ENCODE peak calls at places on chromosome 16, in nine cellular contexts. L is A549, P is AG09309, I is thoracic aorta, M is A673, Q is lower leg skin, A is AG04449, F is fibroblast of mammary gland, B is transverse colon. O is an unnamed sample.

GRCh38 chr16:83653785-83654184 is 154.0 kb upstream of the HSBP1 start:
- DNase-seq in L (no peak), P (no peak), I (no peak), M (no peak), Q (no peak), A (peak), F (peak), B (no peak), O (no peak)

GRCh38 chr16:2836646-2837508 is 6.8 kb downstream of the ZG16B start:
- DNase-seq in L (no peak), P (no peak), I (no peak), M (no peak), Q (no peak), A (no peak), F (no peak), B (no peak), O (no peak)

GRCh38 chr16:19417640-19418039 is at the start of gene TMC5:
- DNase-seq in L (no peak), P (no peak), I (no peak), M (no peak), Q (no peak), A (no peak), F (no peak), B (peak), O (no peak)

GRCh38 chr16:50863673-50864144 is 121.8 kb downstream of the CYLD start:
- DNase-seq in L (no peak), P (no peak), I (no peak), M (no peak), Q (peak), A (no peak), F (no peak), B (no peak), O (no peak)

GRCh38 chr16:31713945-31714898 is 159.4 kb upstream of the ZNF267 start:
- DNase-seq in L (no peak), P (no peak), I (no peak), M (peak), Q (peak), A (no peak), F (no peak), B (no peak), O (peak)

GRCh38 chr16:76970087-76970744 is 220.8 kb upstream of the MON1B start:
- DNase-seq in L (peak), P (no peak), I (no peak), M (no peak), Q (no peak), A (no peak), F (peak), B (no peak), O (no peak)

GRCh38 chr16:31329671-31330552 is 25.1 kb upstream of the ITGAX start:
- DNase-seq in L (no peak), P (no peak), I (no peak), M (no peak), Q (no peak), A (no peak), F (no peak), B (no peak), O (no peak)

GRCh38 chr16:72203401-72203800 is 31.4 kb upstream of the PMFBP1 start:
- DNase-seq in L (no peak), P (peak), I (no peak), M (peak), Q (peak), A (no peak), F (peak), B (peak), O (peak)

GRCh38 chr16:66911112-66911511 is 7.6 kb downstream of the CDH16 start:
- DNase-seq in L (no peak), P (no peak), I (no peak), M (no peak), Q (no peak), A (no peak), F (no peak), B (no peak), O (peak)

GRCh38 chr16:82681592-82681991 is 54.8 kb downstream of the CDH13 start:
- DNase-seq in L (no peak), P (no peak), I (no peak), M (no peak), Q (no peak), A (no peak), F (no peak), B (no peak), O (no peak)

GRCh38 chr16:19330801-19331484 is 45.4 kb downstream of the CLEC19A start:
- DNase-seq in L (peak), P (no peak), I (no peak), M (no peak), Q (peak), A (no peak), F (peak), B (no peak), O (peak)

GRCh38 chr16:48500981-48501380 is 109.0 kb downstream of the N4BP1 start:
- DNase-seq in L (no peak), P (no peak), I (no peak), M (no peak), Q (peak), A (no peak), F (no peak), B (no peak), O (no peak)

DNA sequence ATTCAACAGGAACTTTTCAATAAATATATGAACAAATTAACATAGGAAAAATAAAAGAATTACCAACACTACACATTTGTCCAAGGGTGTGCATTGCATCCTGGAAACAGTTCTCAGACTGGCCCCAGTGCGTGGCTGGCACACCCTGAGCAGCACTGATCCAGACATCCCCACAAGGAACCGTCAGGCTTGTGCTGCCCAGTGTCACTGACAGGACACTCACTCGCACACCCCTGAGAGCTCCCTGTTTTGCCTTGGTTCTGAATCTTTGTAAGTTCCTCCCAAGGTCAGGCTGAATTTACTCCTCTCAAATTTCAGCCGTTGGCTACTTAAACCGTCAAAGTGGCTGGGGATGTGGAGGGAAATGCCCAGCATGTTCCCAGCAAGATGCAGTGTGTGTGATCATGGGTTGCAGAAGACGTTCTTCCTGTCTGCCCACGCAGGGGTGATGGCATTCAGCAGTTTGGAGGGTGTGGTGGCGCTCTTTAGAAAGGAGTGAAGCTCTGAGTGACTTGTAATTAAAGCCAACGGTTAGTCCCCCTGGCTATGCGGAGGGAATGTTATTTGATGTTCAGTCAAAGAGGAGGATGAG is 1.7 kb downstream of the MT2A start:
- DNase-seq in L (peak), P (peak), I (no peak), M (peak), Q (no peak), A (peak), F (peak), B (peak), O (peak)
- H3K4me3 ChIP-seq in L (peak), P (peak), I (peak), M (peak), Q (no peak), A (peak), F (peak), B (peak), O (peak)

DNA sequence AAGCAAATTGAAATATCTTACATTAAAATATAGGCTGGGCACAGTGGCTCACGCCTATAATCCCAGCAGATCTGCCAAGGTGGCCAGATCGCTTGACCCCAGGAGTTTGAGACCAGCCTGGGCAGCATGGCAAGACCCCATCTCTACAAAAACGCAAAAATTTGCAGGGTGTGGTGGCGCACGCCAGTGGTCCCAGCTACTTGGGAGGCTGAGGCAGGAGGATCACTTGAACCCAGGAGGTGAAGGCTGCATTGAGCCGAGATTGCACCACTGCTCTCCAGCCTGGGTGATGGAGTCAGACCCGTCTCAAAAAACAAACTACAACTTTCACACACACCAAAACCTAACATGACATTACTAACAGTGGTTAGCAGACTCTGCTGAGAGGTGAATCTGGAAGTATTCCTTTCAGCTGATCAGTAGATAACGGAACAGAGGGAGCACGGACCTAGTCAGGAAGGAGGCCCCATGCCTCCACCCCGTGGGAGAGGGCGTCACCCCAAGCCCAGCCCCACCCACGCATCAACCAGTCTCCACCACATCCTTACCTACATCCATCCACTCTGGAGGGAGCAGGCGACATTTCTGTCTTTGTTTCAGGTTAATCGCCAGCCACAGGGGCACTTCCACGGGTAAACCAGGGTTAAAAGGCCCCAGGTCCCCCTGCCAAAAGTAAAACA is 1.7 kb downstream of the GINS2 start:
- DNase-seq in L (no peak), P (no peak), I (no peak), M (no peak), Q (no peak), A (no peak), F (no peak), B (peak), O (peak)
- H3K4me3 ChIP-seq in L (no peak), P (no peak), I (no peak), M (peak), Q (no peak), A (no peak), F (no peak), B (no peak), O (peak)

DNA sequence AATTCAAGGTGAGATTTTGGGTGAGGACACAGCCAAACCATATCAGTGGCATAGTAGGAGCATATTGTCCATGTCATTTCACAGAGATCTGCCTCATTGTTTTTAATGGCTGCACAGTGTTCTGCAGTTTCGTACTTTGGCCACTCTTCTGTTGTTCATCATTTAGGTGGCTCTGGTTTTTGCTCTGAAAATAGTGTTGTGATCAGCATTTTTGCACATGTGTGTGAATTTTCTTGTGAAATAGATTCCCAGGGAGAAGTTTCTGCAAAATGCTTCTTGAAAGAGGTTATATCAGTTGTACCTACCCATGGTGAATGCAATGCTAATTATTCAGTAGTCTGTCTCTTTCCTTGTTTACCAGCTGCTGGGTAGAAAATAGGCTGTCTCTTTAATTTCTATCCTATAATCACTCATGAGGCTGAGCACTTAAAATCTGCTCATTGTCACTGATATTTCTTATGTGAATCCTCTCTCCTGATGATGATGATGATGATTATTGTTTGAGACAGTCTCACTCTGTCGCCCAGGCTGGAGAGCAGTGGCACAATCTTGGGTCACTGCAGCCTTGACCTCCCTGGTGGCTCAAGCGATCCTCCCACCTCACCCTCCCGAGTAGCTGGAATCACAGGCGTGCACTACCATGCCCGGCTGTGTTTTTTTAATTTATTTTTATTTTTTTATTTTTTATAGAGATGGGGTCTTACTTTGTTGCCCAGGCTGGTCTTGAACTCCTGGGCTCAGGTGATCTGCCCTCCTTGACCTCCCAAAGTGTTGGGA is 10.5 kb downstream of the LCMT1 start:
- DNase-seq in L (no peak), P (no peak), I (no peak), M (no peak), Q (no peak), A (no peak), F (no peak), B (no peak), O (no peak)
- H3K4me3 ChIP-seq in L (no peak), P (no peak), I (no peak), M (no peak), Q (no peak), A (no peak), F (no peak), B (no peak), O (no peak)

GRCh38 chr16:84726670-84727467 is 27.1 kb downstream of the USP10 start:
- DNase-seq in L (no peak), P (no peak), I (no peak), M (no peak), Q (no peak), A (no peak), F (no peak), B (peak), O (peak)

GRCh38 chr16:84728853-84729424 is 29.1 kb downstream of the USP10 start:
- DNase-seq in L (no peak), P (no peak), I (no peak), M (no peak), Q (no peak), A (no peak), F (no peak), B (no peak), O (no peak)

GRCh38 chr16:84732674-84733352 is 33.0 kb downstream of the USP10 start:
- DNase-seq in L (peak), P (no peak), I (no peak), M (no peak), Q (no peak), A (no peak), F (no peak), B (no peak), O (peak)

GRCh38 chr16:84729716-84730320 is 30.0 kb downstream of the USP10 start:
- DNase-seq in L (peak), P (no peak), I (no peak), M (no peak), Q (no peak), A (no peak), F (no peak), B (no peak), O (no peak)

GRCh38 chr16:84730406-84731106 is 30.8 kb downstream of the USP10 start:
- DNase-seq in L (peak), P (peak), I (no peak), M (peak), Q (no peak), A (peak), F (peak), B (peak), O (peak)
- H3K4me3 ChIP-seq in L (peak), P (no peak), I (peak), M (peak), Q (no peak), A (peak), F (peak), B (no peak), O (peak)

GRCh38 chr16:87854053-87854906 is 15.0 kb downstream of the SLC7A5 start:
- DNase-seq in L (peak), P (no peak), I (no peak), M (no peak), Q (no peak), A (no peak), F (no peak), B (peak), O (no peak)

GRCh38 chr16:87856796-87857228 is 12.5 kb downstream of the SLC7A5 start:
- DNase-seq in L (peak), P (no peak), I (no peak), M (no peak), Q (no peak), A (no peak), F (no peak), B (no peak), O (peak)

GRCh38 chr16:87855852-87856715 is 13.2 kb downstream of the SLC7A5 start:
- DNase-seq in L (peak), P (no peak), I (no peak), M (no peak), Q (peak), A (no peak), F (peak), B (peak), O (peak)

GRCh38 chr16:87853411-87854052 is 15.8 kb downstream of the SLC7A5 start:
- DNase-seq in L (peak), P (peak), I (peak), M (peak), Q (peak), A (peak), F (peak), B (peak), O (peak)

GRCh38 chr16:87854907-87855683 is 14.2 kb downstream of the SLC7A5 start:
- DNase-seq in L (peak), P (no peak), I (no peak), M (no peak), Q (no peak), A (no peak), F (no peak), B (no peak), O (no peak)
- H3K4me3 ChIP-seq in L (peak), P (no peak), I (no peak), M (no peak), Q (no peak), A (no peak), F (no peak), B (no peak), O (no peak)

GRCh38 chr16:1381655-1382406 is 30.1 kb downstream of the GNPTG start:
- DNase-seq in L (no peak), P (no peak), I (no peak), M (no peak), Q (no peak), A (no peak), F (no peak), B (no peak), O (no peak)

GRCh38 chr16:1379054-1379862 is 27.5 kb downstream of the GNPTG start:
- DNase-seq in L (peak), P (peak), I (peak), M (peak), Q (peak), A (peak), F (peak), B (peak), O (peak)

GRCh38 chr16:1379863-1380174 is 28.1 kb downstream of the GNPTG start:
- DNase-seq in L (no peak), P (no peak), I (no peak), M (no peak), Q (no peak), A (no peak), F (no peak), B (no peak), O (no peak)

GRCh38 chr16:1378804-1379053 is 27.0 kb downstream of the GNPTG start:
- DNase-seq in L (no peak), P (no peak), I (no peak), M (no peak), Q (no peak), A (no peak), F (no peak), B (no peak), O (no peak)

DNA sequence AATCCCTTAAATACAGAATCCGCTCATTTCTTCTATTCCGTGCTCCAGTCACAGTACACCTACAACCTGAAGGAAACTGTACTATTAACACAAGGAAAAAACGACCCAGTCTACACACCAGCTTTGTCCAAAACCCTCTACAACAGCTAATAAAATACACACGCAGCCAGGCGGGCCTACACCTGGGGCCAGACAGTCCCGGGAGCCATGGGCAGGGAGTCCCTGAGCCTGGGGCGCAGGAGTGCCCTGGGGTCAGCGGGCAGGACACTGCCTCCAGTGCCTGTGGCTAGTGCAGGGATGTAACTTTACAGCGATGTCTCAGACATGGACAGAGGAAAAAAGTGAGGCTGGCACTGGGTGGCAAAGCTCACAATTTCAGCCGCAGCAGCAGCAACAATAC is 28.5 kb downstream of the GNPTG start:
- DNase-seq in L (no peak), P (no peak), I (no peak), M (no peak), Q (no peak), A (no peak), F (no peak), B (no peak), O (no peak)
- H3K4me3 ChIP-seq in L (peak), P (no peak), I (no peak), M (peak), Q (no peak), A (no peak), F (no peak), B (peak), O (no peak)

DNA sequence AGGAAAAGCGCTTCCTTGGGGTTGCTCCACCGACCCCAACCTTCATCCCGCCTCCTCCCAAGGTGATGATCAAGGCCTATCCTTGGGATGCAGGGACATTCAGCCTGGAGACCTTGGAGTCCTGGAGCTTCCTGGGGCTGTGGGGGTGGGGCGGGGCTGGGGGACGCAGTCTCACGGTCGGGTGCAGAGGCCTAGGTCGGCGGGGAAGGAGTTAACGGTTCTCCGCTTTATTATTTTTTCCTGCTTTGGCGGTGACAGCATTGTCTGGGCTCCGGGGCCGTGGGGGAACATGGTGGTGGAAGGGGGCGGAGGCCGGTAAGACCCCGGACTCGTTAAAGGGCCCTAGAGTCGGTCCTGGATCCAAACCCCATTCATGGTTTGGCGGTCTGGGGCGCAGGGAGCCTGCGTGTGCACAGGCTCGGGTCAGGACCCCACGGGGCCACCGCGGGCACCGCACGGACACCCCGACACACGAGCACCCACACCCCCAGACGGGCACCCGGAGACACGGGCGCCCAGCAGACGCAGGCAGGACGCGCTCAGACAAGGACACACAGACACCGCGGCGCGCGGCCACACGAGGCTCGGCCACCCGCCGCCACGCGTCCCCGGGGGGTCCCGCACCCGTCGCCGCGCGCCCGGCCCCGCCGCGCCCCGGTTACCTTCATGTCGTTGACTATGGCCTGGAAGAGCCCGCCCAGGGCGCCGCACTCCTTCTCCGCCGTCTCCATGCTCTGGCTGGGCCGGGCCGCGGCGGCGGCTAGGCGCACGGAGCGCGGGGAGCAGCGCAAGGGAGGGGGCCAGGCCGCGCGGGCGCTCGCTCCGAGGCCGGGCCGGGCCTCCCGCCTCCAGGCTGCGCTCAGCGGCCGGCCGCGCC is 554 bp downstream of the MTSS2 start:
- DNase-seq in L (no peak), P (no peak), I (no peak), M (peak), Q (no peak), A (no peak), F (no peak), B (no peak), O (peak)
- H3K4me3 ChIP-seq in L (peak), P (peak), I (peak), M (peak), Q (peak), A (peak), F (peak), B (peak), O (peak)

GRCh38 chr16:23863511-23864422 is 28.0 kb downstream of the PRKCB start:
- DNase-seq in L (no peak), P (no peak), I (no peak), M (no peak), Q (no peak), A (no peak), F (no peak), B (peak), O (peak)

GRCh38 chr16:23858496-23859062 is 22.8 kb downstream of the PRKCB start:
- DNase-seq in L (no peak), P (no peak), I (no peak), M (peak), Q (no peak), A (no peak), F (no peak), B (no peak), O (peak)

GRCh38 chr16:23859713-23860269 is 24.0 kb downstream of the PRKCB start:
- DNase-seq in L (no peak), P (no peak), I (no peak), M (no peak), Q (no peak), A (no peak), F (no peak), B (no peak), O (peak)

GRCh38 chr16:23862556-23862955 is 26.8 kb downstream of the PRKCB start:
- DNase-seq in L (no peak), P (no peak), I (no peak), M (no peak), Q (no peak), A (no peak), F (no peak), B (no peak), O (no peak)

GRCh38 chr16:23861874-23862273 is 26.1 kb downstream of the PRKCB start:
- DNase-seq in L (no peak), P (no peak), I (no peak), M (no peak), Q (no peak), A (no peak), F (no peak), B (no peak), O (no peak)
- H3K4me3 ChIP-seq in L (no peak), P (no peak), I (no peak), M (no peak), Q (no peak), A (no peak), F (no peak), B (no peak), O (no peak)

O was measured in NB4.